ENCODE peak calls at places on chromosome 2, in nine cellular contexts. W is PC-3; P is mucosa of descending colon; V is chondrocyte; U is CD4-positive, alpha-beta T cell; C is nephron progenitor cell; M is glutamatergic neuron; R is mesothelial cell of epicardium; Y is GM12865. D is an unnamed sample.

GRCh38 chr2:159044804-159045286 is 76.4 kb downstream of the TANC1 start:
- DNase-seq in R (no peak), V (no peak), Y (no peak), M (no peak), W (peak), P (no peak), C (no peak), U (no peak), D (peak)

GRCh38 chr2:150916997-150917396 is 344.7 kb downstream of the RBM43 start:
- DNase-seq in M (no peak), Y (no peak), R (no peak), U (no peak), V (no peak), C (no peak), W (peak), P (no peak), D (no peak)

GRCh38 chr2:20288941-20289340 is 61.7 kb downstream of the PUM2 start:
- DNase-seq in V (no peak), Y (no peak), W (peak), M (no peak), P (no peak), R (no peak), U (no peak), C (no peak), D (peak)

GRCh38 chr2:467892-468630 is 180.2 kb upstream of the ALKAL2 start:
- DNase-seq in Y (no peak), R (no peak), C (peak), P (no peak), M (peak), W (no peak), V (no peak), U (no peak), D (no peak)

GRCh38 chr2:240452471-240453256 is 17.2 kb downstream of the GPC1 start:
- DNase-seq in Y (no peak), W (peak), C (peak), M (peak), R (no peak), P (peak), U (no peak), V (peak), D (peak)

GRCh38 chr2:238106698-238107524 is 6.8 kb downstream of the ESPNL start:
- DNase-seq in U (no peak), C (no peak), W (peak), P (peak), M (peak), Y (no peak), R (peak), V (no peak), D (no peak)

GRCh38 chr2:84875213-84875560 is 5.7 kb downstream of the TRABD2A start:
- DNase-seq in P (no peak), V (peak), C (no peak), M (no peak), R (no peak), Y (no peak), U (no peak), W (no peak), D (no peak)

GRCh38 chr2:143083636-143084035 is 45.6 kb upstream of the ARHGAP15 start:
- DNase-seq in W (peak), U (no peak), P (no peak), R (no peak), V (no peak), Y (no peak), M (no peak), C (no peak), D (peak)

GRCh38 chr2:168244318-168244717 is 3.1 kb downstream of the STK39 start:
- DNase-seq in U (no peak), M (peak), R (no peak), C (peak), W (peak), Y (peak), P (peak), V (no peak), D (peak)

GRCh38 chr2:4715065-4715464 is 977.1 kb upstream of the SOX11 start:
- DNase-seq in R (no peak), U (no peak), Y (no peak), M (no peak), C (no peak), W (no peak), P (no peak), V (no peak), D (peak)

GRCh38 chr2:25372405-25373268 is 30.9 kb upstream of the DNMT3A start:
- DNase-seq in W (no peak), R (no peak), Y (no peak), U (no peak), C (no peak), V (peak), M (no peak), P (no peak), D (no peak)

GRCh38 chr2:70887550-70888229 is 48.0 kb upstream of the ATP6V1B1 start:
- DNase-seq in C (peak), W (no peak), R (peak), Y (peak), V (no peak), M (peak), P (peak), U (no peak), D (no peak)

GRCh38 chr2:81551040-81551634 is 1246.6 kb upstream of the LRRTM1 start:
- DNase-seq in V (no peak), U (no peak), Y (no peak), P (no peak), C (no peak), W (peak), M (no peak), R (no peak), D (peak)

GRCh38 chr2:98822301-98823164 is 91.6 kb upstream of the MGAT4A start:
- DNase-seq in C (peak), Y (no peak), V (no peak), U (peak), W (no peak), P (peak), R (peak), M (peak), D (no peak)

GRCh38 chr2:112151275-112151674 is 13.1 kb downstream of the FBLN7 start:
- DNase-seq in C (no peak), P (no peak), Y (no peak), V (peak), W (no peak), M (no peak), R (no peak), U (no peak), D (no peak)

GRCh38 chr2:197024206-197024605 is 97.7 kb upstream of the PGAP1 start:
- DNase-seq in U (no peak), C (no peak), M (no peak), R (no peak), W (peak), V (no peak), P (peak), Y (no peak), D (no peak)

GRCh38 chr2:236874866-236875481 is 210.7 kb upstream of the COPS8 start:
- DNase-seq in V (no peak), Y (no peak), R (no peak), P (no peak), U (no peak), W (no peak), C (no peak), M (no peak), D (no peak)

GRCh38 chr2:226760412-226761194 is 39.0 kb downstream of the IRS1 start:
- DNase-seq in W (peak), M (no peak), U (no peak), V (no peak), R (no peak), Y (no peak), P (no peak), C (no peak), D (peak)

GRCh38 chr2:27772804-27773203 is 1.3 kb downstream of the MRPL33 start:
- DNase-seq in P (no peak), U (no peak), M (no peak), Y (no peak), W (no peak), R (no peak), C (no peak), V (no peak), D (no peak)

GRCh38 chr2:173354073-173354600 is 535 bp upstream of the CDCA7 start:
- DNase-seq in Y (peak), R (no peak), W (no peak), M (no peak), U (no peak), V (no peak), P (no peak), C (no peak), D (no peak)

GRCh38 chr2:12010779-12011178 is 264.3 kb downstream of the LPIN1 start:
- DNase-seq in P (no peak), R (no peak), M (no peak), C (no peak), Y (no peak), W (no peak), V (no peak), U (no peak), D (no peak)
- TF ChIP-seq CTCF in P (no peak), R (no peak), M (no peak), C (no peak), Y (no peak), W (no peak), V (no peak), U (no peak), D (no peak)

GRCh38 chr2:65277791-65278449 is 50.3 kb downstream of the ACTR2 start:
- DNase-seq in M (no peak), R (no peak), Y (no peak), C (no peak), V (no peak), P (no peak), U (no peak), W (peak), D (no peak)
- TF ChIP-seq CTCF in M (no peak), R (no peak), Y (no peak), C (no peak), V (peak), P (no peak), U (no peak), W (peak), D (no peak)

DNA sequence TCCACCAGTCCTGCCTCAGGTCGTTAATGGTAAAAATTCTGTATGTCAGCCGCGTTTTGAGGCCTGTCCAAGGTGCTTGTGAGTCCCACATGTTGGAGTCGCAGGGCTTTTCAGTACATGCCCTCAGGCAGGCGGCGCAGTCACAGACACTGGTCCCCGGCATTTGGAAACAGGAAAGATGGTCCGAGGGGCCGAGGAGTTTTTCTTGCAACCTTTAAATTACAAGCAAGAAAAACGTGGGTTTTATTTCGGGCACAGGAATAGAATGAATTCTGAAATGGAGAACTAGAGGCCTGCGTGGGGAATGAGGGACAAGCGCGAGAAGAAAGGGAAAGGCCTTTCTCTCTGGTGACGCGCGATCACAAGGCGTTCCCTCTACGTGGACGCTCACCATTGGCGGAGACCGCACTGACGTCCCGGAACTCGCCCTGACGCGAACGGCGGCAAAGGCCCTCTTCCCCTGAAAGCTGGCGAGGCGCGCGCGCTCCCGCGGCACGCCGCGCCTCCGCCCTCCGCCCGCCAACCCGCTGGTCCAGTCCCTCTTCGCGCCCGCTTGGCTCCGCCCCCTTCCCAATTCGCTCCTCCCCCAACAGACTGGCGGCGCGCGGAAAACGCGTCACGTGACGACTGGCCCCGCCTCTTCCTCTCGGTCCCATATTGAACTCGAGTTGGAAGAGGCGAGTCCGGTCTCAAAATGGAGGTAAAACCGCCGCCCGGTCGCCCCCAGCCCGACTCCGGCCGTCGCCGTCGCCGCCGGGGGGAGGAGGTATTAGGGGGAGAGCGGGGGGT is at the start of gene HNRNPA3:
- DNase-seq in R (peak), C (peak), U (peak), P (peak), W (peak), M (peak), Y (peak), V (peak), D (peak)
- TF ChIP-seq CTCF in R (no peak), C (no peak), U (peak), P (no peak), W (no peak), M (no peak), Y (no peak), V (peak), D (no peak)

GRCh38 chr2:177577075-177577474 is 184.5 kb downstream of the AGPS start:
- DNase-seq in R (no peak), P (no peak), M (no peak), U (no peak), V (no peak), C (no peak), W (no peak), Y (no peak), D (no peak)

GRCh38 chr2:177573120-177573519 is 180.5 kb downstream of the AGPS start:
- DNase-seq in M (no peak), C (no peak), V (no peak), Y (no peak), P (no peak), R (no peak), U (no peak), W (peak), D (peak)

GRCh38 chr2:177574357-177574756 is 181.8 kb downstream of the AGPS start:
- DNase-seq in C (no peak), R (no peak), Y (no peak), P (no peak), W (no peak), U (no peak), M (no peak), V (no peak), D (no peak)

GRCh38 chr2:177578454-177578853 is 185.9 kb downstream of the AGPS start:
- DNase-seq in M (no peak), U (no peak), W (no peak), C (no peak), P (no peak), R (no peak), Y (no peak), V (no peak), D (no peak)

GRCh38 chr2:177575358-177575757 is 182.8 kb downstream of the AGPS start:
- DNase-seq in R (no peak), W (no peak), U (no peak), C (no peak), Y (no peak), V (no peak), P (no peak), M (no peak), D (no peak)
- TF ChIP-seq CTCF in R (no peak), W (no peak), U (no peak), C (no peak), Y (no peak), V (no peak), P (no peak), M (no peak), D (no peak)

DNA sequence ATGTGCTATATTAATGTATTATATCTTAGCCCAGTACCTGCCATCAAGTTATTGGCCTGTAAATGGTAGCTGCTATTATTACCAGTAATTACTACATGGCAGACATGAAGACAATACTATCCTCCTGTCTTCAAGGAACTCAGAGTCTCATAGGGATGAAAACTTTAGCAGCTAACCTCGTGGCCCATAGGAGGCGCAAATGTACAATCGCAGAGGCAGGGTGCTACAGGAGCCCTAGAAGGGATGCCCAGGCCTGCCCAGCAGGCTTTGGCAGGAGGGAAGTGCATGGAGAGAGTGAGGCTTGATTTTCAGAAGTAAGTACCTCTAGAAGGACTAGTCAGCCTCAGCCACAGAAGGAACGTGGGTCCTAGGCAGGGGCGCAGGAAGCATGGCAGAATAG is 44.7 kb upstream of the KIDINS220 start:
- DNase-seq in C (peak), M (peak), Y (peak), R (no peak), W (peak), V (no peak), U (no peak), P (peak), D (peak)
- TF ChIP-seq CTCF in C (peak), M (peak), Y (no peak), R (no peak), W (peak), V (peak), U (no peak), P (no peak), D (peak)

GRCh38 chr2:11419781-11420180 is 46.2 kb downstream of the E2F6 start:
- DNase-seq in M (no peak), U (no peak), P (no peak), R (no peak), C (no peak), V (no peak), W (no peak), Y (no peak), D (no peak)

GRCh38 chr2:11420190-11420589 is 45.8 kb downstream of the E2F6 start:
- DNase-seq in Y (no peak), U (no peak), C (no peak), P (no peak), R (no peak), V (no peak), M (no peak), W (no peak), D (no peak)

GRCh38 chr2:11416191-11416590 is 49.8 kb downstream of the E2F6 start:
- DNase-seq in U (no peak), C (no peak), P (no peak), Y (no peak), R (no peak), W (no peak), V (no peak), M (peak), D (no peak)

GRCh38 chr2:11416931-11417330 is 49.0 kb downstream of the E2F6 start:
- DNase-seq in M (no peak), P (no peak), Y (no peak), V (no peak), R (no peak), W (no peak), C (no peak), U (no peak), D (no peak)

GRCh38 chr2:11417946-11418585 is 47.9 kb downstream of the E2F6 start:
- DNase-seq in R (no peak), U (no peak), M (no peak), Y (peak), P (no peak), C (no peak), V (no peak), W (peak), D (peak)
- TF ChIP-seq CTCF in R (peak), U (no peak), M (peak), Y (peak), P (peak), C (no peak), V (peak), W (peak), D (peak)

D was measured in MCF 10A.